ENCODE peak calls at places on chromosomes 7 and 10, in four cellular contexts. One of them, this sample, is unnamed. For H3K4me1, the result is how much of the 10 kb centered on the place peaks cover.

GRCh38 chr7:151426906-151427704 is 12.8 kb downstream of the CRYGN start:
- DNase-seq in lower lobe of right lung: no peak
- DNase-seq in psoas muscle: no peak
- DNase-seq in endodermal cell: no peak
- DNase-seq in this sample: no peak

GRCh38 chr7:102985176-102985783 is 72.5 kb downstream of the LRRC17 start:
- DNase-seq in endodermal cell: no peak
- DNase-seq in lower lobe of right lung: no peak
- DNase-seq in psoas muscle: no peak
- DNase-seq in this sample: no peak

GRCh38 chr7:20299647-20300312 is 30.9 kb upstream of the ITGB8 start:
- DNase-seq in psoas muscle: no peak
- DNase-seq in endodermal cell: no peak
- DNase-seq in lower lobe of right lung: no peak
- DNase-seq in this sample: no peak

GRCh38 chr10:115092555-115093285 is 445 bp upstream of the ATRNL1 start:
- DNase-seq in lower lobe of right lung: no peak
- DNase-seq in psoas muscle: peak
- DNase-seq in endodermal cell: peak
- DNase-seq in this sample: no peak

GRCh38 chr7:148915211-148915610 is 31.1 kb upstream of the EZH2 start:
- DNase-seq in psoas muscle: no peak
- DNase-seq in endodermal cell: no peak
- DNase-seq in lower lobe of right lung: no peak
- DNase-seq in this sample: no peak

GRCh38 chr7:43960933-43961332 is 34.7 kb downstream of the UBE2D4 start:
- DNase-seq in endodermal cell: no peak
- DNase-seq in psoas muscle: no peak
- DNase-seq in lower lobe of right lung: no peak
- DNase-seq in this sample: no peak

GRCh38 chr7:55502988-55503514 is 69.3 kb downstream of the VOPP1 start:
- DNase-seq in psoas muscle: no peak
- DNase-seq in lower lobe of right lung: no peak
- DNase-seq in endodermal cell: no peak
- DNase-seq in this sample: no peak

GRCh38 chr10:112874982-112875381 is 75.1 kb upstream of the TCF7L2 start:
- DNase-seq in lower lobe of right lung: no peak
- DNase-seq in endodermal cell: no peak
- DNase-seq in psoas muscle: no peak
- DNase-seq in this sample: no peak

GRCh38 chr7:45680776-45681175 is 106.6 kb downstream of the ADCY1 start:
- DNase-seq in psoas muscle: no peak
- DNase-seq in endodermal cell: peak
- DNase-seq in lower lobe of right lung: no peak
- DNase-seq in this sample: no peak

GRCh38 chr7:57867884-57868701 is 418.1 kb downstream of the ZNF716 start:
- DNase-seq in psoas muscle: peak
- DNase-seq in endodermal cell: no peak
- DNase-seq in lower lobe of right lung: peak
- DNase-seq in this sample: no peak

DNA sequence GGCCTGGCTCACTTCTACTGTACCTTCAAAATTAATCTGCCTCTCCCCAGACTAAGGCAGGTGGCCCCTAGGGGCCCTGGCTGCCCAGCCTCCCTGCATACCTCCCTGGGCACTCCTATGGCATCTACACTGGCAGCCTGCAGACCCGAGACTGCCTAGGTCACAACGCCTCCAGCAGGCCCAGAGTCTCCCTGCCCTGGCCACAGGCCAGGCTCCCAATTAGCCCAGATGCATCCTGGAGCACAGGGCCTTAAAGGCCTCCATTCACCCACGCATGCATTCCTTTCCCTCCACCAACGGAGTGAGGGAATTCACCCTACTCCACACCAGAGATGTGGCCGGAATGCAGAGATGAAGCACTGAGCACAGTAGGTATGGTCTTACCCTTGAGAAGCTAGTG is 1.9 kb downstream of the CHAT start:
- DNase-seq in lower lobe of right lung: no peak
- DNase-seq in psoas muscle: no peak
- DNase-seq in endodermal cell: peak
- DNase-seq in this sample: no peak
- H3K4me1 ChIP-seq in lower lobe of right lung: under half
- H3K4me1 ChIP-seq in psoas muscle: under half
- H3K4me1 ChIP-seq in endodermal cell: under half
- H3K4me1 ChIP-seq in this sample: under half

GRCh38 chr10:101618871-101619270 is 30.8 kb downstream of the DPCD start:
- DNase-seq in endodermal cell: no peak
- DNase-seq in psoas muscle: no peak
- DNase-seq in lower lobe of right lung: no peak
- DNase-seq in this sample: no peak
- H3K4me1 ChIP-seq in endodermal cell: under half
- H3K4me1 ChIP-seq in psoas muscle: under half
- H3K4me1 ChIP-seq in lower lobe of right lung: under half
- H3K4me1 ChIP-seq in this sample: under half

GRCh38 chr7:30281791-30282190 is 2.6 kb upstream of the ZNRF2 start:
- DNase-seq in psoas muscle: no peak
- DNase-seq in endodermal cell: no peak
- DNase-seq in lower lobe of right lung: no peak
- DNase-seq in this sample: no peak
- H3K4me1 ChIP-seq in psoas muscle: under half
- H3K4me1 ChIP-seq in endodermal cell: under half
- H3K4me1 ChIP-seq in lower lobe of right lung: under half
- H3K4me1 ChIP-seq in this sample: under half

GRCh38 chr10:60955321-60955720 is 11.3 kb upstream of the RHOBTB1 start:
- DNase-seq in endodermal cell: no peak
- DNase-seq in psoas muscle: no peak
- DNase-seq in lower lobe of right lung: no peak
- DNase-seq in this sample: no peak
- H3K4me1 ChIP-seq in endodermal cell: under half
- H3K4me1 ChIP-seq in psoas muscle: under half
- H3K4me1 ChIP-seq in lower lobe of right lung: under half
- H3K4me1 ChIP-seq in this sample: under half

GRCh38 chr7:123433665-123434064 is 100.7 kb downstream of the IQUB start:
- DNase-seq in endodermal cell: no peak
- DNase-seq in psoas muscle: no peak
- DNase-seq in lower lobe of right lung: no peak
- DNase-seq in this sample: no peak
- H3K4me1 ChIP-seq in endodermal cell: under half
- H3K4me1 ChIP-seq in psoas muscle: under half
- H3K4me1 ChIP-seq in lower lobe of right lung: under half
- H3K4me1 ChIP-seq in this sample: under half